ENCODE peak calls at places on chromosomes 7 and 10, in four cellular contexts. J is Peyer's patch, F is adrenal gland, I is GM23338. U is an unnamed sample.

GRCh38 chr7:13467111-13467547 is 522.3 kb downstream of the ETV1 start:
- DNase-seq in I (no peak), F (no peak), J (no peak), U (no peak)

GRCh38 chr10:110576220-110576619 is 8.7 kb downstream of the SMC3 start:
- DNase-seq in F (no peak), I (no peak), J (no peak), U (no peak)

GRCh38 chr7:41971640-41972187 is 265.3 kb downstream of the GLI3 start:
- DNase-seq in I (no peak), J (no peak), F (no peak), U (no peak)

GRCh38 chr7:95205821-95206220 is 118.5 kb downstream of the PON1 start:
- DNase-seq in J (no peak), F (no peak), I (no peak), U (no peak)

GRCh38 chr10:61757525-61758397 is 95.0 kb downstream of the CABCOCO1 start:
- DNase-seq in I (no peak), J (no peak), F (peak; percentile 48), U (no peak)

GRCh38 chr10:73076361-73077183 is 20.1 kb downstream of the P4HA1 start:
- DNase-seq in F (peak; percentile 74), I (peak; percentile 5), J (no peak), U (no peak)

GRCh38 chr10:43000021-43000411 is 76.9 kb upstream of the RET start:
- DNase-seq in I (no peak), F (no peak), J (no peak), U (no peak)

GRCh38 chr10:73597346-73597745 is 6.2 kb upstream of the USP54 start:
- DNase-seq in J (no peak), F (no peak), I (no peak), U (no peak)

GRCh38 chr10:2925631-2926030 is 141.7 kb upstream of the PFKP start:
- DNase-seq in J (no peak), I (no peak), F (peak; percentile 32), U (no peak)

GRCh38 chr10:95655571-95656290 is 780 bp downstream of the ALDH18A1 start:
- DNase-seq in I (peak; percentile 45), J (no peak), F (no peak), U (no peak)

GRCh38 chr10:69908071-69908470 is 106.4 kb downstream of the COL13A1 start:
- DNase-seq in I (no peak), F (no peak), J (no peak), U (no peak)

GRCh38 chr10:86969421-86970041 is 1.2 kb downstream of the ADIRF start:
- DNase-seq in J (peak; percentile 9), I (no peak), F (peak; percentile 33), U (no peak)

GRCh38 chr10:43120948-43121290 is 17.3 kb upstream of the CSGALNACT2 start:
- DNase-seq in F (no peak), J (no peak), I (no peak), U (no peak)

GRCh38 chr7:137768371-137768770 is 78.4 kb downstream of the DGKI start:
- DNase-seq in J (no peak), F (no peak), I (no peak), U (no peak)

GRCh38 chr7:867406-868188 is 8.8 kb upstream of the GET4 start:
- DNase-seq in I (no peak), F (no peak), J (no peak), U (no peak)

GRCh38 chr10:102557569-102557968 is 53.8 kb downstream of the SUFU start:
- DNase-seq in I (no peak), F (no peak), J (no peak), U (no peak)

GRCh38 chr10:93614101-93614825 is 1.9 kb downstream of the PDE6C start:
- DNase-seq in F (no peak), J (no peak), I (no peak), U (no peak)

GRCh38 chr10:48519731-48520506 is 85.0 kb downstream of the ARHGAP22 start:
- DNase-seq in I (no peak), J (no peak), F (no peak), U (no peak)

GRCh38 chr7:135914346-135914745 is 62.8 kb downstream of the MTPN start:
- DNase-seq in J (no peak), I (no peak), F (no peak), U (no peak)

GRCh38 chr7:119377-120163 is 72.8 kb upstream of the FAM20C start:
- DNase-seq in I (no peak), F (peak; percentile 53), J (peak; percentile 14), U (no peak)

GRCh38 chr7:148501707-148502139 is 88.8 kb upstream of the C7orf33 start:
- DNase-seq in J (peak; percentile 50), F (no peak), I (peak; percentile 76), U (peak; percentile 45)

GRCh38 chr10:54441286-54441685 is 359.7 kb downstream of the PCDH15 start:
- DNase-seq in F (no peak), J (no peak), I (no peak), U (no peak)

GRCh38 chr10:61451357-61451756 is 1.8 kb downstream of the TMEM26 start:
- DNase-seq in F (no peak), I (no peak), J (no peak), U (no peak)

GRCh38 chr10:84224411-84225028 is 824 bp downstream of the LRIT2 start:
- DNase-seq in F (no peak), J (no peak), I (peak; percentile 72), U (peak; percentile 48)

GRCh38 chr7:151925446-151926335 is 30.6 kb upstream of the GALNTL5 start:
- DNase-seq in F (peak; percentile 63), I (no peak), J (no peak), U (no peak)

GRCh38 chr7:121529003-121529402 is 132.9 kb upstream of the FAM3C start:
- DNase-seq in J (no peak), F (no peak), I (no peak), U (no peak)

DNA sequence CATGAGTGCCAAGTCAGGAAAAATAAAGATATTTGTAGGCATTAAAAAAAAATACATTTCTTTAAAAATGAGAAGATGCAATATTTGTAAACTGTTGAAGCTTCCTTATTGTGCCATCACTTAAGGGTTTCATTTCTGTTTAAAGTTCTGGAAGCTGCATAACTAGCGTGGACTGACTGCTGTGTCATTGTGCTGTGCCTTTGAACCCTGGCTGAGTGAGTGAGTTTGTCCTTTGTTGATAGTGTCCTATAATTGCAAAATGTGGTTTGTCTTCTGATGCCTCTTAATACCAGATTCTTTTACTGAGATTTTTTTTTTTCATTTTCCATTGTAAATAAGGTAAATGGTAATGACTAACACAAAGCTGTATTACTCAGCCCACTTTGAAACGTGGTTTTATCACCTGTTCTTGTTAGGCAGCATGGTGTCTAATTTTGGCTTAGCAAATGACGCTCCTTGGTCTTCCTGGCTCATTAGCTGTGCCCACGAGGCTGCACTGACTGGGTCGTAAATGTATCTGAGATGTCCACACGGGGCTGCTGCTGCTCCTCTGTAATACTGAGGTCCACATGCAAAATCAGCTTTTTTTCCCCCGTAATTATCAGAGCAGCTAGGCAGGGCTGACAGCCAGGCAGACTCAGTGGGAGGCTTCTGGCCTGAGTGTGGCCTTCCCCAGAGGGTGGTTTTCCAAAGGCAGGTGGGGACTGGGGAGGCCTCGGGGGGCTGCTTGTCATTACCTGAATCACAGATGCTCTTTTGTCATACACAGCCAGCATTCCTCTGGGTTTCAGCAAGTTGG is 14.8 kb downstream of the ZSCAN25 start:
- DNase-seq in J (no peak), F (peak; percentile 24), I (peak; percentile 54), U (no peak)
- TF ChIP-seq CTCF in J (peak; percentile 32), F (peak; percentile 40), I (peak; percentile 43), U (no peak)

GRCh38 chr10:132252412-132252811 is 55.3 kb downstream of the STK32C start:
- DNase-seq in F (no peak), I (peak; percentile 36), J (no peak), U (no peak)
- TF ChIP-seq CTCF in F (no peak), I (peak; percentile 32), J (no peak), U (no peak)

GRCh38 chr10:13810536-13810935 is 223.8 kb downstream of the PRPF18 start:
- DNase-seq in F (no peak), I (no peak), J (no peak), U (no peak)
- TF ChIP-seq CTCF in F (no peak), I (no peak), J (no peak), U (no peak)

GRCh38 chr7:153190452-153190851 is 430.9 kb downstream of the ACTR3B start:
- DNase-seq in F (no peak), J (no peak), I (peak; percentile 70), U (no peak)

GRCh38 chr7:153193144-153193595 is 433.6 kb downstream of the ACTR3B start:
- DNase-seq in F (no peak), I (peak; percentile 71), J (no peak), U (no peak)

GRCh38 chr7:153188630-153189029 is 429.1 kb downstream of the ACTR3B start:
- DNase-seq in F (no peak), J (no peak), I (no peak), U (no peak)

GRCh38 chr7:153188161-153188560 is 428.6 kb downstream of the ACTR3B start:
- DNase-seq in I (no peak), F (no peak), J (no peak), U (no peak)

GRCh38 chr7:153190986-153191385 is 431.4 kb downstream of the ACTR3B start:
- DNase-seq in F (no peak), I (no peak), J (no peak), U (no peak)
- TF ChIP-seq CTCF in F (no peak), I (no peak), J (no peak), U (no peak)

GRCh38 chr10:28410420-28411135 is 107.7 kb upstream of the MPP7 start:
- DNase-seq in J (no peak), F (no peak), I (peak; percentile 40), U (no peak)
- TF ChIP-seq CTCF in J (no peak), F (no peak), I (peak; percentile 51), U (peak; percentile 26)

DNA sequence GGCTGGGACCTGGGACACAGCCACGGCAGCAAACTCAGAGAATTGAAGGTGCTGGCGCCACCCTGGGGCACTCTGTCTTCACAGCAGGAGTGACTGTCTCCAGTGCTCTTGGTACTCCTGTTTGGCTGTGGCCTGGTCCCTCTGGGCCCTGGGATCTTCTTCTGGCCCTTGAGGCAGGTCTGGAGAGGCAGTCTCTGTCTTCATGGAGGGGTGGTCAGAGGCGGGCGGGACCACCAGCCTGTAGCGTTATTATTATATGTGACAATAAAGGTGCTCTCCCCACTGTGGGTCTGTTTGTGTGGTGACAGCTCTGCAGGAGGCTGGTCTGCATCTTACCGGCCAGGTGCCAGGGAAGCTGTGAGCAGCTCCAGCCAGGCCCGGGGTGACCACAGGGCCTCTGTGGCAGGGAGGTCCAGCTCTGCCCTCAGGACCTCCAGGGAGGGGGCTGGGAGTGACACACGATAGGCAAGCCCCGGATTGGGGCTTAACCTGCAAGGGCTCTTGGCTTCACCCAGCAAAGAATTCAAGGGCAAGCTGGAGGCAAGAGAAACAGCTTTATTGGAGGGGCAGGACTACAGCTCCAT is 70.3 kb downstream of the MYL10 start:
- DNase-seq in J (no peak), I (peak; percentile 11), F (no peak), U (peak; percentile 37)
- TF ChIP-seq CTCF in J (no peak), I (no peak), F (no peak), U (no peak)

GRCh38 chr10:117541909-117542705 is 439 bp upstream of the EMX2 start:
- DNase-seq in F (peak; percentile 24), I (peak; percentile 95), J (no peak), U (peak; percentile 76)
- TF ChIP-seq CTCF in F (no peak), I (no peak), J (no peak), U (no peak)

GRCh38 chr10:29539398-29539797 is 95.4 kb downstream of the SVIL start:
- DNase-seq in J (no peak), I (no peak), F (no peak), U (no peak)
- TF ChIP-seq CTCF in J (no peak), I (no peak), F (no peak), U (no peak)